ENCODE peak calls at places on chromosomes 13 and 19, in four cellular contexts. U, A, D and X are unnamed samples.

GRCh38 chr13:21075303-21076264 is 14.2 kb upstream of the LATS2 start:
- DNase-seq in U (no peak), A (peak), D (peak), X (peak)

GRCh38 chr19:56751078-56751489 is 79.5 kb upstream of the ZNF835 start:
- DNase-seq in U (no peak), A (no peak), D (no peak), X (no peak)

GRCh38 chr19:55541091-55541490 is 4.2 kb upstream of the SBK2 start:
- DNase-seq in U (no peak), A (no peak), D (no peak), X (no peak)

GRCh38 chr19:14048439-14049153 is 13.3 kb downstream of the PALM3 start:
- DNase-seq in U (peak), A (peak), D (peak), X (peak)

GRCh38 chr13:30042272-30042671 is 191.9 kb upstream of the UBL3 start:
- DNase-seq in U (no peak), A (no peak), D (no peak), X (no peak)

GRCh38 chr13:110426745-110427144 is 119.7 kb downstream of the COL4A2 start:
- DNase-seq in U (no peak), A (no peak), D (no peak), X (no peak)

GRCh38 chr19:53158119-53158656 is 665 bp downstream of the ZNF347 start:
- DNase-seq in U (peak), A (peak), D (peak), X (peak)

GRCh38 chr19:36771275-36772231 is 1.1 kb downstream of the ZNF850 start:
- DNase-seq in U (peak), A (peak), D (no peak), X (peak)

GRCh38 chr19:13441810-13442512 is 64.3 kb downstream of the CACNA1A start:
- DNase-seq in U (peak), A (peak), D (peak), X (peak)

GRCh38 chr19:6610934-6611370 is 20.0 kb upstream of the CD70 start:
- DNase-seq in U (no peak), A (no peak), D (no peak), X (no peak)

GRCh38 chr19:44904426-44904994 is 1.1 kb upstream of the APOE start:
- DNase-seq in U (no peak), A (no peak), D (no peak), X (peak)

GRCh38 chr13:99642841-99643240 is 141.6 kb downstream of the TM9SF2 start:
- DNase-seq in U (no peak), A (no peak), D (no peak), X (no peak)

GRCh38 chr13:112711528-112712265 is 21.9 kb downstream of the ATP11A start:
- DNase-seq in U (peak), A (peak), D (no peak), X (peak)

GRCh38 chr19:49553451-49554271 is 25.9 kb downstream of the RCN3 start:
- DNase-seq in U (peak), A (no peak), D (no peak), X (no peak)